ENCODE peak calls at places on chromosomes 2 and 18, in four cellular contexts. C is RWPE2; E is right atrium auricular region; I is CD8-positive, alpha-beta T cell. N is an unnamed sample.
A peak's percentile ranks its signal among the peaks of the same experiment; 100 is the strongest.

GRCh38 chr2:173217106-173217840 is 137.4 kb upstream of the CDCA7 start:
- DNase-seq in I (no peak), C (no peak), E (no peak), N (no peak)

GRCh38 chr2:27915191-27915590 is 24.7 kb downstream of the BABAM2 start:
- DNase-seq in C (no peak), E (no peak), I (no peak), N (no peak)

GRCh38 chr2:79717364-79718007 is 204.6 kb downstream of the CTNNA2 start:
- DNase-seq in C (peak; percentile 24), I (no peak), E (no peak), N (no peak)

GRCh38 chr2:231708773-231709635 is 679 bp downstream of the PTMA start:
- DNase-seq in C (no peak), I (peak; percentile 55), E (no peak), N (no peak)

GRCh38 chr2:74884118-74884517 is 50.2 kb downstream of the HK2 start:
- DNase-seq in E (peak; percentile 13), I (no peak), C (no peak), N (no peak)

GRCh38 chr2:26011990-26012856 is 21.7 kb upstream of the RAB10 start:
- DNase-seq in E (peak; percentile 82), I (no peak), C (peak; percentile 69), N (no peak)

GRCh38 chr2:239156516-239157265 is 244.1 kb downstream of the HDAC4 start:
- DNase-seq in C (peak; percentile 31), E (no peak), I (no peak), N (no peak)

GRCh38 chr2:129502781-129503180 is 476.7 kb upstream of the RAB6C start:
- DNase-seq in C (no peak), E (no peak), I (no peak), N (no peak)

GRCh38 chr2:114025030-114025429 is 135.1 kb downstream of the ACTR3 start:
- DNase-seq in E (no peak), I (no peak), C (no peak), N (no peak)

GRCh38 chr2:85538507-85539360 is at the start of gene MAT2A:
- DNase-seq in C (peak; percentile 85), E (peak; percentile 94), I (peak; percentile 88), N (peak; percentile 93)

GRCh38 chr2:85537600-85538506 is 1.1 kb upstream of the MAT2A start:
- DNase-seq in C (no peak), E (peak; percentile 65), I (peak; percentile 18), N (peak; percentile 67)

GRCh38 chr2:85534099-85534498 is 4.9 kb upstream of the MAT2A start:
- DNase-seq in E (no peak), I (no peak), C (no peak), N (no peak)

GRCh38 chr2:85534875-85535274 is 4.1 kb upstream of the MAT2A start:
- DNase-seq in E (no peak), I (no peak), C (no peak), N (no peak)

GRCh38 chr2:85536479-85536878 is 2.5 kb upstream of the MAT2A start:
- DNase-seq in C (no peak), E (no peak), I (no peak), N (no peak)
- H3K4me3 ChIP-seq in C (no peak overlapping the region), E (no peak overlapping the region), I (no peak overlapping the region), N (no peak overlapping the region)

GRCh38 chr2:101718993-101719571 is 21.6 kb downstream of the MAP4K4 start:
- DNase-seq in E (no peak), C (no peak), I (peak; percentile 39), N (peak; percentile 80)
- H3K4me3 ChIP-seq in E (no peak overlapping the region), C (no peak overlapping the region), I (no peak overlapping the region), N (no peak overlapping the region)

GRCh38 chr18:28177828-28178635 is 1.1 kb upstream of the CDH2 start:
- DNase-seq in C (no peak), I (no peak), E (no peak), N (peak; percentile 11)
- H3K4me3 ChIP-seq in C (peak overlapping the region; percentile 53), I (no peak overlapping the region), E (peak overlapping the region; percentile 76), N (peak overlapping the region; percentile 68)

GRCh38 chr2:38409136-38409903 is 32.2 kb upstream of the ATL2 start:
- DNase-seq in C (no peak), E (peak; percentile 60), I (no peak), N (no peak)
- H3K4me3 ChIP-seq in C (no peak overlapping the region), E (no peak overlapping the region), I (no peak overlapping the region), N (no peak overlapping the region)

GRCh38 chr18:21105936-21106335 is 5.7 kb downstream of the ROCK1 start:
- DNase-seq in C (no peak), E (no peak), I (no peak), N (no peak)
- H3K4me3 ChIP-seq in C (no peak overlapping the region), E (no peak overlapping the region), I (no peak overlapping the region), N (no peak overlapping the region)

DNA sequence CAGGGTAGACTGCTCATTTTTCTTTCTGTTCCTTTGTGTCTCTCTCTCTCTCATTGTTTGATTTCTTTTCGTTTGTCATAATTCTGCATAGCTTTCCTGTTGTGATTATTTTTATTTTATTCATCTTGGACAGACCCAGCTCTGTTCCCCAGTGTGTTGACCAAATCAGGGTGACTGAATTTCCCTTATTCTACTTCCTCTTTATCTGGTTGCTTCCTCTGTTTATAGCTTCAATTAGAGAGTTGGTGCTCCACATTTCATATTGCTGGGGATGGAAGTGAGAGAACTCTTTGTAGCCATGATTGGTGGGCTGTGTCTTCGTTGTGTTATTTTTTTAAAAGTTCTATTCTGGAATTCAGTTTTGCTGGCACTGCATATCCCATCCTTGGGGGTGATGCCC is 19.1 kb downstream of the PROKR1 start:
- DNase-seq in E (no peak), C (no peak), I (no peak), N (no peak)
- H3K4me3 ChIP-seq in E (no peak overlapping the region), C (no peak overlapping the region), I (no peak overlapping the region), N (no peak overlapping the region)

DNA sequence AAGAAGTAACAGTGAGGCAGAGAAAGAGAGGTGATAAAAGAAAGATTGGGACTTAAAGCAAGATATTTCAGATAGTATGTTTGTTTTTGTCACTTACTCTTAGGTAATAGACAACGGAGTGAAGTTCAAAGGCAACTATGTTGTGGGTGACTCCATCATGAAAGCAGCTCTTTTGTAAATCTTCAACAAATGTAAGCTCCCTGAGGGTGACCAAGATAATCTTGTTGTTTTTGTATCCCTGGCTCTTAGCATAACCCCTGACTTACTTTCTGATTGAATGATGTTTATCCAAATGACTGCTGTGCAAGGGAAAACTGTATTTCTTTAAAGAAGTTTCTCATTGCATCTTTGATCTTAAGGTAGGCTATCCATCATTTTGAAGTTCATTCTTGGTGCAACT is 2.6 kb downstream of the MTCL1 start:
- DNase-seq in C (no peak), E (no peak), I (no peak), N (no peak)
- H3K4me3 ChIP-seq in C (peak overlapping the region; percentile 95), E (no peak overlapping the region), I (no peak overlapping the region), N (no peak overlapping the region)